ENCODE peak calls at places on chromosomes 7 and 10, in eight cellular contexts. G, M, B, A, D, W, O and I are unnamed samples.

GRCh38 chr7:85186083-85186520 is 754 bp downstream of the SEMA3D start:
- DNase-seq in D (peak; percentile 47), A (no peak), W (peak; percentile 49), O (no peak), G (peak; percentile 22), M (peak; percentile 65), B (no peak), I (peak; percentile 41)

GRCh38 chr10:132335189-132336063 is 3.4 kb downstream of the LRRC27 start:
- DNase-seq in G (peak; percentile 23), W (no peak), D (no peak), M (no peak), A (no peak), O (no peak), B (no peak), I (no peak)

GRCh38 chr7:74083928-74084721 is 521 bp downstream of the LIMK1 start:
- DNase-seq in W (peak; percentile 59), G (no peak), A (no peak), D (no peak), B (no peak), O (no peak), M (peak; percentile 48), I (peak; percentile 30)

GRCh38 chr7:43618073-43618472 is 35.2 kb downstream of the STK17A start:
- DNase-seq in D (no peak), W (no peak), A (no peak), M (no peak), G (no peak), O (no peak), B (no peak), I (no peak)

GRCh38 chr7:97133166-97133565 is 15.7 kb downstream of the SDHAF3 start:
- DNase-seq in W (no peak), G (no peak), M (no peak), D (no peak), A (no peak), O (no peak), B (no peak), I (no peak)

GRCh38 chr10:86614853-86615252 is 39.5 kb upstream of the OPN4 start:
- DNase-seq in O (no peak), A (no peak), M (no peak), B (no peak), D (no peak), G (no peak), W (no peak), I (no peak)

GRCh38 chr7:40595832-40596231 is 461.0 kb downstream of the SUGCT start:
- DNase-seq in B (no peak), W (no peak), A (no peak), D (no peak), O (no peak), G (no peak), M (no peak), I (no peak)

GRCh38 chr7:47400741-47401206 is 181.1 kb downstream of the TNS3 start:
- DNase-seq in W (no peak), D (no peak), B (no peak), G (no peak), M (no peak), O (no peak), A (no peak), I (no peak)

GRCh38 chr10:123154943-123155505 is 822 bp downstream of the BUB3 start:
- DNase-seq in O (no peak), D (no peak), W (peak; percentile 40), M (peak; percentile 66), G (no peak), B (no peak), A (no peak), I (no peak)

GRCh38 chr7:51029586-51030230 is 247.0 kb upstream of the GRB10 start:
- DNase-seq in D (no peak), O (no peak), A (no peak), B (no peak), W (peak; percentile 92), M (peak; percentile 94), G (no peak), I (no peak)

GRCh38 chr10:62326134-62326533 is 48.0 kb upstream of the ZNF365 start:
- DNase-seq in O (no peak), W (no peak), G (no peak), M (no peak), A (no peak), B (no peak), D (no peak), I (no peak)

GRCh38 chr7:150374472-150374871 is 4.7 kb upstream of the ZNF775 start:
- DNase-seq in O (no peak), G (no peak), B (no peak), M (no peak), W (no peak), D (no peak), A (no peak), I (no peak)